ENCODE peak calls at places on chromosomes 11 and 22, in ten cellular contexts. G, Y, A, I, P, S, H, V, B and W are unnamed samples.

GRCh38 chr11:28383471-28383870 is 275.3 kb downstream of the METTL15 start:
- DNase-seq in G (no peak), Y (no peak), A (no peak), I (no peak), P (no peak), S (peak), H (no peak), V (no peak), B (no peak), W (no peak)

GRCh38 chr11:72239296-72239848 is 4.6 kb downstream of the PHOX2A start:
- DNase-seq in G (peak), Y (peak), A (peak), I (no peak), P (no peak), S (peak), H (peak), V (peak), B (peak), W (peak)

GRCh38 chr11:57214494-57214893 is 22.6 kb downstream of the APLNR start:
- DNase-seq in G (no peak), Y (peak), A (no peak), I (no peak), P (no peak), S (peak), H (no peak), V (no peak), B (no peak), W (no peak)

GRCh38 chr11:61598383-61598782 is 17.5 kb upstream of the SYT7 start:
- DNase-seq in G (no peak), Y (no peak), A (no peak), I (no peak), P (no peak), S (no peak), H (no peak), V (no peak), B (no peak), W (no peak)

GRCh38 chr11:15912825-15913224 is 443.5 kb downstream of the SOX6 start:
- DNase-seq in G (no peak), Y (no peak), A (no peak), I (no peak), P (no peak), S (no peak), H (no peak), V (no peak), B (no peak), W (no peak)

GRCh38 chr11:125180413-125181305 is 16.1 kb downstream of the PKNOX2 start:
- DNase-seq in G (peak), Y (no peak), A (no peak), I (no peak), P (no peak), S (peak), H (no peak), V (no peak), B (no peak), W (no peak)

GRCh38 chr22:50399751-50400331 is 56.7 kb downstream of the PPP6R2 start:
- DNase-seq in G (no peak), Y (no peak), A (no peak), I (peak), P (no peak), S (no peak), H (no peak), V (peak), B (no peak), W (peak)

GRCh38 chr22:18104566-18104965 is 6.0 kb upstream of the TUBA8 start:
- DNase-seq in G (no peak), Y (no peak), A (no peak), I (no peak), P (no peak), S (peak), H (no peak), V (peak), B (no peak), W (no peak)

GRCh38 chr11:105979997-105980703 is 41.9 kb downstream of the MSANTD4 start:
- DNase-seq in G (no peak), Y (no peak), A (no peak), I (no peak), P (no peak), S (no peak), H (no peak), V (no peak), B (no peak), W (no peak)

DNA sequence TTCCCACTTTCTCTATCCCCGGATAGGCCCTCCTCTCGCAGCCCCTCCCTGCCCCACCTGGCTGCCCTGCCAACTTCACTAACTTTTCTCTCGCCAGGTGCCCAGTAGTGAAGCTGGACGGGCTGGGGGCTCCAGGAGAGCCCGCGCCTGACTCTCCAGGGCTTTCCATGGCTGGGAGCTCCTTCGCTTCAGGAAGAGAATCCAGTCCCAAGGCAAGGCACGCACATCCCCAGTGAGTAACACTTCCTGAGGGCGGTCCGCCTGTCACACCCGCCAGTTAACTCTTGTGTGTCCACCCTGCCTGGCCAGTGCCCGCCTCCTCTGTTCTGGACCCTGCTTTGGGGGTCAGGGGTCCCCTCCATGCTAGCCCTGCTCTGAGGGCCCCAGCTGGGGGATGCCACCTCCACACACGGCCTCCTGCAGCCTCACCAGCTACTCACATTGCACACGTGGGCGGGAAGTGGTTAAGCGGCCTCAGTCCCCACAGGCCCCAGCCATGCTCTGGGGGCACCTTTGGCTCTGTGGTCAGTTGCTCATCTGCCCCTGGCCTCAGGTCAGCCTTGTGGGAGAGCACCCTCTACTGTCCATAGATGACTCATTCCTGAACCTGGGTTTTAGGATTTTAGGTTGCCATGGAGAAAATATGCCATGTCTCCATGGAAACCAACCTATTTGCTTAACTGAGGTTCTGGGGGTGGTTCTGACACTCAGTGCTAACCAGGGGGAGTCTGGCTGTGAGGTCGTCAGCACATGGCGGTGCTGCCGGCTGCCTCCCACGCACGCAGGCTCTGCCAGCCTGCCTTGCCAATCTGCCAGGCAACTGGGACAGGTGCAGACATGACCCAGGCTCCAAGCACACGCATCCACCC is at the start of gene RIN1:
- DNase-seq in G (peak), Y (peak), A (peak), I (peak), P (peak), S (peak), H (peak), V (peak), B (peak), W (peak)
- H3K27ac ChIP-seq in G (peak), Y (peak), A (peak), I (peak), P (peak), S (peak), H (peak), V (peak), B (peak), W (peak)

GRCh38 chr22:24516301-24516737 is 21.2 kb downstream of the UPB1 start:
- DNase-seq in G (no peak), Y (no peak), A (no peak), I (no peak), P (no peak), S (peak), H (no peak), V (no peak), B (no peak), W (no peak)
- TF ChIP-seq CTCF in G (no peak), Y (no peak), A (no peak), I (no peak), P (no peak), S (peak), H (no peak), V (no peak), B (no peak), W (no peak)

DNA sequence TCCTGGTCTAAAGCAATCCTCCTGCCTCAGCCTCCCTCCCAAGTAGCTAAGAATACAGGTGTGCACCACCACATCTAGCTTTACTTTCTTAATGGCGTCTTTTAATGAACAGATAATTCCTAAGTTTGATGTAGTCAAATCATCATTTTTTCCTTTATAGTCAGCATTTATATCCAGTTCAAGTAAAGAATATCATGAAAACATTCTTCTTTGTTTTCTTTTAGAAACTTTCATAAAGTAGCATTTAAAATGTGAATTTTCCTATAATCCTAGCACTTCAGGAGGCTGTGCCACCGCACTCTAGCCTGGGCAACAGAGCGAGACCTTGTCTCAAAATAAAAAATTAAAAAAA is 61.6 kb downstream of the RBFOX2 start:
- DNase-seq in G (no peak), Y (no peak), A (no peak), I (no peak), P (no peak), S (no peak), H (no peak), V (no peak), B (no peak), W (no peak)
- TF ChIP-seq POLR2A in G (no peak), Y (no peak), A (no peak), I (no peak), P (no peak), S (no peak), H (no peak), V (no peak), B (no peak), W (no peak)

GRCh38 chr11:46846510-46846830 is 390 bp upstream of the CKAP5 start:
- DNase-seq in G (no peak), Y (no peak), A (no peak), I (no peak), P (no peak), S (no peak), H (no peak), V (no peak), B (no peak), W (no peak)
- H3K27ac ChIP-seq in G (no peak), Y (no peak), A (peak), I (peak), P (no peak), S (peak), H (peak), V (no peak), B (no peak), W (no peak)

GRCh38 chr11:60169264-60169915 is 13.5 kb downstream of the MS4A6A start:
- DNase-seq in G (no peak), Y (no peak), A (no peak), I (peak), P (no peak), S (no peak), H (no peak), V (no peak), B (peak), W (no peak)
- TF ChIP-seq CTCF in G (no peak), Y (no peak), A (peak), I (no peak), P (no peak), S (peak), H (peak), V (peak), B (peak), W (peak)

GRCh38 chr11:33257897-33258630 is 883 bp downstream of the HIPK3 start:
- DNase-seq in G (peak), Y (peak), A (peak), I (peak), P (peak), S (peak), H (peak), V (peak), B (peak), W (peak)
- TF ChIP-seq POLR2A in G (peak), Y (peak), A (peak), I (no peak), P (peak), S (peak), H (no peak), V (peak), B (peak), W (peak)

GRCh38 chr11:129035254-129035653 is 92.6 kb upstream of the TP53AIP1 start:
- DNase-seq in G (no peak), Y (no peak), A (no peak), I (no peak), P (no peak), S (no peak), H (no peak), V (no peak), B (no peak), W (no peak)
- H3K27ac ChIP-seq in G (no peak), Y (no peak), A (no peak), I (no peak), P (no peak), S (no peak), H (no peak), V (no peak), B (no peak), W (no peak)

GRCh38 chr11:22666700-22667439 is 459 bp downstream of the GAS2 start:
- DNase-seq in G (no peak), Y (no peak), A (no peak), I (peak), P (peak), S (no peak), H (no peak), V (peak), B (peak), W (peak)

GRCh38 chr11:22670803-22671202 is 4.4 kb downstream of the GAS2 start:
- DNase-seq in G (no peak), Y (no peak), A (no peak), I (no peak), P (no peak), S (peak), H (no peak), V (no peak), B (no peak), W (no peak)

GRCh38 chr11:22669368-22669767 is 3.0 kb downstream of the GAS2 start:
- DNase-seq in G (no peak), Y (no peak), A (no peak), I (no peak), P (no peak), S (no peak), H (no peak), V (no peak), B (no peak), W (no peak)

GRCh38 chr11:22668005-22668796 is 1.8 kb downstream of the GAS2 start:
- DNase-seq in G (no peak), Y (no peak), A (no peak), I (no peak), P (no peak), S (no peak), H (no peak), V (no peak), B (no peak), W (no peak)

DNA sequence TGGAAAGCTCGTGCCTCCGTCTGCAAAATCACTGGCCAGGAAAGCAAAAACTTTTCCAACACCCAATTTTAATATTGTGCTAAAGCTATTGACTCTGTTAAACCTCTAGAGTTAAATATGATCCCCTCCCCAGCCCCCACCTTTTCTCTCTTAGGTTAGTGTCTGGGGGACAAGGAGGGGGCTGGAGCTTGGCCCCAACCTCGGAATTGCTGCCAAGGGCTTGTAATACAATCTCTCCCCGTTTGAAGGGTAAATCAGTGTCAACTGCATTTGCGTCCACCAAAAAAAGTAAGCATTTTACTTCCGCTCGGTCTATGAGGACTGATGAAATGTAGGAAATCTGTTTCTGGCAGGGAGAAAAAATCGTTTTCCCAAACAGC is at the start of gene GAS2:
- DNase-seq in G (no peak), Y (no peak), A (no peak), I (no peak), P (no peak), S (peak), H (no peak), V (no peak), B (no peak), W (no peak)
- TF ChIP-seq CTCF in G (no peak), Y (no peak), A (no peak), I (no peak), P (no peak), S (no peak), H (no peak), V (no peak), B (no peak), W (no peak)

DNA sequence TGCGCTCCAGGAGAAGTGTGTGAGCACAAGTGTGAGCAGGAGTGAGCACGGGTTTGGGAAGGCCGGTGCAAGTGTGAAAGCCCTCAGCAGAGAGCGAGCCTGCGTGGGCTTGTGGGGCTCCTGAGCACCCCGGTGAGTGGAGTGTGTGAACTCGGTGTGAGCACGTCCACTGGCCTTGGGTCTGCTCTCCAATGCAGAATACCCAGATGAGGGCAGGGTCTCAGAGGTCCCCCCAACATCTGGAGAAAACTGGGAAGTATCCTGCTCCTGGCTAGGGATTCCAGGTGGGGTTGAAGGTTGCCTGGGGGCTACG is 1.2 kb downstream of the ESRRA start:
- DNase-seq in G (no peak), Y (no peak), A (no peak), I (no peak), P (no peak), S (no peak), H (no peak), V (no peak), B (no peak), W (no peak)
- TF ChIP-seq POLR2A in G (no peak), Y (no peak), A (no peak), I (no peak), P (no peak), S (no peak), H (no peak), V (no peak), B (no peak), W (no peak)